ENCODE peak calls at places on chromosomes 12 and 14, in ten cellular contexts. I is putamen; P is NCI-H345; Y is hepatic stellate cell; Q is activated T-cell treated with anti-CD3 and anti-CD28 coated beads for 48 hours; M is hypothalamus; U is HuH-7; D is non-pigmented ciliary epithelial cell; V is activated naive CD4-positive, alpha-beta T cell; W is naive thymus-derived CD4-positive, alpha-beta T cell. T is an unnamed sample.

GRCh38 chr14:60965402-60965801 is 15.5 kb downstream of the TRMT5 start:
- DNase-seq in Q (no peak), I (no peak), Y (peak; percentile 6), M (no peak), V (no peak), W (no peak), D (no peak), U (no peak), P (no peak), T (no peak)

GRCh38 chr14:99939421-99939820 is 125.8 kb upstream of the EVL start:
- DNase-seq in U (no peak), Y (no peak), P (no peak), M (no peak), W (no peak), V (no peak), D (no peak), I (no peak), Q (no peak), T (no peak)

GRCh38 chr14:92942136-92942535 is 19.2 kb downstream of the CHGA start:
- DNase-seq in W (no peak), P (no peak), U (no peak), I (no peak), D (no peak), M (no peak), Q (no peak), Y (no peak), V (no peak), T (no peak)

GRCh38 chr12:50951112-50951511 is 1.2 kb upstream of the HIGD1C start:
- DNase-seq in M (no peak), V (no peak), D (no peak), Y (no peak), I (no peak), P (no peak), W (no peak), U (no peak), Q (no peak), T (no peak)

GRCh38 chr12:80374615-80375014 is 69.4 kb upstream of the PTPRQ start:
- DNase-seq in W (no peak), Q (no peak), U (no peak), I (no peak), Y (no peak), D (no peak), V (no peak), P (no peak), M (no peak), T (no peak)

GRCh38 chr12:113222730-113223531 is 1.7 kb downstream of the TPCN1 start:
- DNase-seq in W (peak; percentile 35), V (no peak), U (peak; percentile 80), I (peak; percentile 76), D (peak; percentile 71), P (peak; percentile 74), Q (no peak), M (no peak), Y (peak; percentile 83), T (peak; percentile 80)

GRCh38 chr14:65179918-65180724 is 77.8 kb upstream of the MAX start:
- DNase-seq in M (no peak), Q (peak; percentile 40), W (no peak), P (no peak), D (peak; percentile 74), V (no peak), I (no peak), Y (peak; percentile 62), U (no peak), T (no peak)

GRCh38 chr12:47238665-47239064 is 158.9 kb upstream of the AMIGO2 start:
- DNase-seq in Q (no peak), D (no peak), I (no peak), U (no peak), V (no peak), P (no peak), W (no peak), Y (no peak), M (no peak), T (no peak)

GRCh38 chr12:100699209-100699608 is 95.4 kb upstream of the ANO4 start:
- DNase-seq in Y (no peak), V (no peak), M (no peak), P (no peak), D (no peak), I (no peak), Q (no peak), W (no peak), U (no peak), T (peak; percentile 25)